ENCODE peak calls at places on chromosomes 16 and 17, in seven cellular contexts. L is iPS-NIHi11, R is fibroblast of the aortic adventitia, G is T1000, N is ascending aorta, J is HEK293T, X is T-helper 2 cell. K is an unnamed sample.

GRCh38 chr17:76707985-76708807 is 2.6 kb downstream of the MXRA7 start:
- DNase-seq in L (peak; percentile 79), R (peak; percentile 62), G (no peak), N (no peak), J (no peak), X (no peak), K (no peak)

GRCh38 chr17:50020841-50021599 is 26.0 kb upstream of the DLX3 start:
- DNase-seq in L (no peak), R (no peak), G (no peak), N (no peak), J (no peak), X (no peak), K (no peak)

GRCh38 chr16:71467810-71468209 is 5.8 kb upstream of the ZNF23 start:
- DNase-seq in L (peak; percentile 86), R (peak; percentile 33), G (no peak), N (no peak), J (peak; percentile 57), X (peak; percentile 41), K (no peak)

GRCh38 chr16:50246299-50247122 is 19.8 kb upstream of the ADCY7 start:
- DNase-seq in L (peak; percentile 53), R (no peak), G (no peak), N (no peak), J (peak; percentile 30), X (no peak), K (no peak)

GRCh38 chr16:89581045-89581695 is 5.6 kb downstream of the CPNE7 start:
- DNase-seq in L (peak; percentile 9), R (peak; percentile 96), G (peak; percentile 87), N (no peak), J (no peak), X (no peak), K (no peak)

GRCh38 chr16:88747588-88748301 is 37.3 kb downstream of the PIEZO1 start:
- DNase-seq in L (peak; percentile 85), R (no peak), G (peak; percentile 40), N (no peak), J (peak; percentile 69), X (no peak), K (no peak)

GRCh38 chr17:7576432-7576937 is 3.0 kb upstream of the CD68 start:
- DNase-seq in L (no peak), R (no peak), G (no peak), N (no peak), J (no peak), X (no peak), K (no peak)

GRCh38 chr16:11439216-11439615 is 94.0 kb downstream of the RMI2 start:
- DNase-seq in L (no peak), R (no peak), G (no peak), N (no peak), J (no peak), X (no peak), K (no peak)

GRCh38 chr17:2090210-2090641 is 35.3 kb downstream of the HIC1 start:
- DNase-seq in L (no peak), R (no peak), G (no peak), N (no peak), J (no peak), X (no peak), K (no peak)

K was measured in left lobe of liver.